ENCODE peak calls at places on chromosomes 1 and 21, in four cellular contexts. P is sigmoid colon, V is GM12892, X is tibial nerve. O is an unnamed sample.

GRCh38 chr1:54835970-54836369 is 34.8 kb upstream of the TTC22 start:
- DNase-seq in V (no peak), X (no peak), P (no peak), O (no peak)

GRCh38 chr1:245972476-245972875 is 534.6 kb downstream of the SMYD3 start:
- DNase-seq in V (no peak), P (no peak), X (no peak), O (no peak)

GRCh38 chr1:206725053-206725963 is 40.6 kb downstream of the MAPKAPK2 start:
- DNase-seq in X (no peak), V (no peak), P (peak; percentile 63), O (peak; percentile 70)

GRCh38 chr1:33093004-33093403 is 12.1 kb downstream of the AZIN2 start:
- DNase-seq in P (no peak), X (no peak), V (no peak), O (peak; percentile 14)

GRCh38 chr21:16588433-16588860 is 858.7 kb downstream of the USP25 start:
- DNase-seq in P (peak; percentile 85), X (peak; percentile 74), V (no peak), O (no peak)

GRCh38 chr1:9200441-9200840 is 34.1 kb upstream of the H6PD start:
- DNase-seq in V (no peak), P (no peak), X (no peak), O (no peak)

GRCh38 chr1:98870959-98871903 is 133.4 kb downstream of the PLPPR5 start:
- DNase-seq in X (no peak), V (no peak), P (no peak), O (no peak)

GRCh38 chr1:226643701-226644540 is 95.2 kb downstream of the ITPKB start:
- DNase-seq in P (peak; percentile 64), X (no peak), V (peak; percentile 79), O (no peak)

GRCh38 chr1:38344705-38345104 is 298.1 kb upstream of the POU3F1 start:
- DNase-seq in P (no peak), V (no peak), X (no peak), O (no peak)

GRCh38 chr1:79391896-79392295 is 385.4 kb upstream of the ADGRL4 start:
- DNase-seq in P (no peak), X (no peak), V (no peak), O (no peak)

GRCh38 chr1:101136739-101137138 is 100.1 kb upstream of the S1PR1 start:
- DNase-seq in V (no peak), P (no peak), X (no peak), O (no peak)

GRCh38 chr1:16440480-16441311 is at the start of gene NECAP2:
- DNase-seq in P (peak; percentile 95), V (peak; percentile 85), X (peak; percentile 89), O (peak; percentile 96)
- TF ChIP-seq POLR2A in P (peak; percentile 39), V (peak; percentile 97), X (no peak), O (peak; percentile 89)

DNA sequence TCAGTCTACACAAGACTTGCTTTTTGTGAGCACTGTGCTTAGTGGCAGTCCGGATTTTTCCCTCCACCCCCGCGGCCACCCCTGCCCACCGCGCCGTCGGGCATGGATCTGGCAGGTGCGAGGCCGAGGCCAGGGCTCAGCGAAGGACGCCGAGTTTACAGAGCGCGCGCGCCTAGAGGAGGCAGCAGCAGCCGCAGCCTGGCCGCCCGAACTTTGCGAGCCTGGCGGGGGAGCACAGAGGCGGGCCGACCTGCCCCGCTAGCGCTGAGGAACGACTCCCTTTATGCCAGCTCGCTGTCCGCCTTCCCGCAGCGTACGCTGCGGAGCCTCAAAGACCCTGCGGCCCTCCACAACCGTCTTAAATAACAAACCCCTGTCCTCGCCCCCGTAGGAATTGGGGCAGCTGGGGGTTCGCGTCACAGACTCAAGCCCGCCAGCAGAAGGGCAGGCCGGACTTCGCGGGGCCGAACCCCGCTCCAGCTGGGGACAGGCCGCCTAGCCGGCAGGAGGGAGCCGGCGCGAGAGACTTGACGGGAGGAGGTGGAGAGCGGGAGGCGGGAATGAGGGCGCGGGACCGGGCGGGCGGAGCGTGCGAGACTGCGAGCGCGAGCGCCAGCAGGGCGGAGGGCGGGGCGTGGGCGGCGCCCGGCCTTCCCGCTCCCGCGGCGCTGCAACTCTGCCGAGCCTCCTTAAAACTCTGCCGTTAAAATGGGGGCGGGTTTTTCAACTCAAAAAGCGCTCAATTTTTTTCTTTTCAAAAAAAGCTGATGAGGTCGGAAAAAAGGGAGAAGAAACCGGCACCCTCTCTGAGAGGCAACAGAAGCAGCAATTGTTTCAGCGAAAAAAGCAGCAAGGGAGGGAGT is 1.8 kb upstream of the CDKN2C start:
- DNase-seq in X (peak; percentile 75), V (peak; percentile 76), P (peak; percentile 95), O (peak; percentile 94)
- TF ChIP-seq POLR2A in X (peak; percentile 75), V (peak; percentile 58), P (peak; percentile 80), O (peak; percentile 86)

GRCh38 chr1:153534226-153534932 is 1.4 kb downstream of the S100A6 start:
- DNase-seq in P (peak; percentile 79), X (no peak), V (no peak), O (peak; percentile 45)

GRCh38 chr1:153533689-153534201 is 2.0 kb downstream of the S100A6 start:
- DNase-seq in X (peak; percentile 56), P (peak; percentile 85), V (no peak), O (peak; percentile 72)

GRCh38 chr1:153531638-153532037 is 4.2 kb downstream of the S100A6 start:
- DNase-seq in X (no peak), P (peak; percentile 22), V (no peak), O (no peak)

GRCh38 chr1:153532161-153532560 is 3.6 kb downstream of the S100A6 start:
- DNase-seq in P (peak; percentile 41), V (no peak), X (no peak), O (peak; percentile 53)

DNA sequence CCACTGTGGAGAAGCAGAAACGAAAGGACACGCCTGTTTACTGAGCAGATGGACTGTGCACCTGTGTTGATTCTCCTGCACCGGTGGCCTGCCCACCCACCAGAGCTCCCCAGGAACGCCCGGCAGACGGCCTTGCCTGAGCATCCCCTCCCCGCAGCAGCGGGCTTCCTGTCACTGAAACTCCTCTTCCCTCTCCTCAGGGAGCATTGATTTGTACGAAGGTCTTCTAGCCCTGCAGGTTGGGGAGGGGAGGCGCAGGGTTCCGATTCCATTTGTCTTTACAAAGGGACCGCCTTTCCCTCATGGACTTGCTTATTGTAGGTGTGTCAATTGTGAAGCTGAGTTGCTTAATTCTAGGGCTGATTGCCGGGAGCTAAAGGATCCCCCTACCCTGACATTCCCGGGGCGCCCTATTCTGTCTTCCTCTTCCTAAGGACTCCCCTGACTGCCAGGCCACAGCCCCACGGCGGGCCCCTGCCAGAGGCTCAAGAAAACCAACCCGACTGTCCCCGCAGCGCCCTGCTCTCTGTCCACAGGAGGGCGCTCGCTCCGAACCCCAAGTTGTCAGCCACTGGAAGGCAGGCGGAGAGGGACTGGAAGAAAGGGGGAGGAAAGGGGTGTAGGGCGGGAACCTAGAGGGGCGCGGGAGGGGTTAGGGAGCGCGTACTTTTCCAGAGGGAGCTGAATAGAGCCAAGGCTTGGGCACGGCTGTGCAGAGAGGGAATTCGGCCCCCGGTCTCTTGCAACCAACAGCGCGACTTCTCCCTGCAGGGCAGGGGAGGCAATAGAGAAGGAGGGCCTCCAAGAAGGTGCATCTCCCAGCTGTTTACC is 2.8 kb downstream of the S100A6 start:
- DNase-seq in X (peak; percentile 93), P (peak; percentile 96), V (peak; percentile 72), O (peak; percentile 89)
- TF ChIP-seq POLR2A in X (peak; percentile 48), P (peak; percentile 42), V (no peak), O (no peak)

DNA sequence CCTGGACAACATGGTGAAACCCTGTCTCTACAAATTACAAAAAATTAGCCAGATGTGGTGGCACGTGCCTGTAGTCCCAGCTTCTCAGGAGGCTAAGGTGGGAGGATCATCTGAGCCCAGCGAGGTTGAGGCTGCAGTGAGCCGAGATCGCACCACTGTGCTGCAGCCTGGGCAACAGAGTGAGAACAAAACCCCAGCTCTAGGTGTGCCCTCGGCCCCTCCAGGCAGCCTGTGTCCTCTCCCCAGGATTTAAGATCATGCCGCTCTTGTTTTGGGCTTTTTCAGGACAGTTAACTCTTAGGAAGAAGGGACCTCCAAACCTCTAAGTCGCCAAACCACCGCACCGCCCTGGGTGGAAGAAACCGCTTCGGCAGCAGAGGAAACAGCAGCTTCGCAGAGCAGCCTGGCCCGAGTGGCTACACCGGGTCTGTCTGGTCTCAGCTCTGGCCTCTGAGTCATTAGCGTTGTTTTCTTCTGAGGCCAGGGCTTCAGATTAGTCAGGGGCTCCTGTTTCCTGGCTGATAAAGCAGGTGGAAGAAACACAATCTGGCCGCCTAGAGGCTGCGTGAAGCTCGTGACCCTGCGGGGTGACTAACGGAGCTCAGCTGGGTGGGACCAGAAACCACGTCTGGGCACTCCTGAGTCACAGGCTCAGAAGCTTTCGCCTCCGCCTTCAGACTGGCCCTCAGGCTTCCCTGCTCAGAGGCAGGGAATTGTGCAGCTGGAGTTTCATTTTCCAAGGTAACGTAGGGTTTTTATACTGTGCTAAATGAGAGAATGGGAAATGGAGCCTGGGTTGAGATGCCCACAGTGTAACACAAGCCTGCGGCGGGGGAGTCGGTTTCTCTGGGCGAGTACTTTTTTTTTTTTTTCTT is 44.7 kb downstream of the CHAF1B start:
- DNase-seq in P (peak; percentile 90), V (peak; percentile 74), X (peak; percentile 71), O (peak; percentile 94)
- TF ChIP-seq POLR2A in P (no peak), V (peak; percentile 64), X (peak; percentile 7), O (peak; percentile 90)

O was measured in erythroblast.